ENCODE peak calls at places on chromosomes 7 and 10, in ten cellular contexts. A is pancreas; Z is activated T-cell treated with anti-CD3 and anti-CD28 coated beads, Interleukin-2, amount 50 U/mL, for 24 hours; N is stimulated activated CD4-positive, alpha-beta T cell treated with anti-CD3 and anti-CD28 coated beads, TNF-alpha, amount 100 ng/mL, for 48 hours; P is nephron progenitor cell; I is Panc1; C is NCI-H1105; Q is T-helper 2 cell; W is renal cortical epithelial cell; E is HEK293T. H is an unnamed sample.

GRCh38 chr10:90862908-90863514 is 5.2 kb upstream of the HTR7 start:
- DNase-seq in A (no peak), Z (no peak), N (no peak), P (no peak), I (peak), C (no peak), Q (no peak), W (peak), E (peak), H (peak)

GRCh38 chr7:333399-333776 is 43.4 kb downstream of the FOXL3 start:
- DNase-seq in A (peak), Z (no peak), N (no peak), P (no peak), I (no peak), C (no peak), Q (no peak), W (no peak), E (no peak), H (peak)

GRCh38 chr10:63214586-63214985 is 81.5 kb downstream of the NRBF2 start:
- DNase-seq in A (no peak), Z (no peak), N (no peak), P (no peak), I (no peak), C (no peak), Q (no peak), W (no peak), E (no peak), H (no peak)

GRCh38 chr7:38909870-38910269 is 879 bp upstream of the VPS41 start:
- DNase-seq in A (no peak), Z (no peak), N (no peak), P (no peak), I (no peak), C (no peak), Q (no peak), W (no peak), E (no peak), H (no peak)

GRCh38 chr10:72637398-72637857 is 11.5 kb upstream of the MICU1 start:
- DNase-seq in A (no peak), Z (no peak), N (peak), P (no peak), I (no peak), C (no peak), Q (no peak), W (peak), E (no peak), H (no peak)

GRCh38 chr7:47968852-47969774 is 10.3 kb downstream of the HUS1 start:
- DNase-seq in A (no peak), Z (peak), N (peak), P (peak), I (no peak), C (peak), Q (peak), W (peak), E (peak), H (peak)

GRCh38 chr10:92419740-92420553 is 129.0 kb downstream of the MARCHF5 start:
- DNase-seq in A (peak), Z (peak), N (no peak), P (no peak), I (no peak), C (no peak), Q (no peak), W (peak), E (no peak), H (no peak)

GRCh38 chr10:47031251-47031952 is 120.2 kb downstream of the PTPN20 start:
- DNase-seq in A (no peak), Z (peak), N (no peak), P (no peak), I (no peak), C (no peak), Q (no peak), W (peak), E (peak), H (peak)

GRCh38 chr10:2202401-2202800 is 465.1 kb upstream of the ADARB2 start:
- DNase-seq in A (no peak), Z (no peak), N (no peak), P (peak), I (no peak), C (no peak), Q (no peak), W (peak), E (no peak), H (no peak)

GRCh38 chr10:28810062-28810870 is 132.9 kb downstream of the BAMBI start:
- DNase-seq in A (no peak), Z (no peak), N (no peak), P (peak), I (no peak), C (no peak), Q (no peak), W (peak), E (no peak), H (no peak)

GRCh38 chr10:80477813-80478212 is 23.7 kb downstream of the TSPAN14 start:
- DNase-seq in A (no peak), Z (peak), N (no peak), P (no peak), I (no peak), C (no peak), Q (no peak), W (peak), E (no peak), H (peak)

GRCh38 chr10:30481603-30482002 is 47.6 kb downstream of the MAP3K8 start:
- DNase-seq in A (no peak), Z (no peak), N (no peak), P (no peak), I (no peak), C (no peak), Q (no peak), W (no peak), E (no peak), H (no peak)

GRCh38 chr10:48598243-48598935 is 6.5 kb downstream of the ARHGAP22 start:
- DNase-seq in A (no peak), Z (no peak), N (no peak), P (no peak), I (no peak), C (peak), Q (no peak), W (no peak), E (no peak), H (no peak)

GRCh38 chr7:134910214-134910890 is 76.0 kb upstream of the AGBL3 start:
- DNase-seq in A (peak), Z (no peak), N (no peak), P (no peak), I (no peak), C (no peak), Q (no peak), W (peak), E (no peak), H (no peak)

GRCh38 chr10:101956898-101957297 is 99.1 kb downstream of the ARMH3 start:
- DNase-seq in A (no peak), Z (no peak), N (no peak), P (no peak), I (no peak), C (no peak), Q (no peak), W (no peak), E (no peak), H (no peak)

GRCh38 chr7:83655951-83656556 is 7.1 kb upstream of the SEMA3E start:
- DNase-seq in A (no peak), Z (no peak), N (no peak), P (peak), I (peak), C (peak), Q (no peak), W (peak), E (peak), H (peak)

GRCh38 chr7:141045126-141045841 is 28.6 kb upstream of the TMEM178B start:
- DNase-seq in A (no peak), Z (no peak), N (no peak), P (no peak), I (no peak), C (no peak), Q (no peak), W (peak), E (no peak), H (no peak)

GRCh38 chr7:16753102-16753931 is at the start of gene TSPAN13:
- DNase-seq in A (peak), Z (peak), N (peak), P (peak), I (peak), C (peak), Q (peak), W (peak), E (peak), H (peak)

GRCh38 chr7:64832136-64832535 is 37.9 kb downstream of the ZNF138 start:
- DNase-seq in A (no peak), Z (no peak), N (no peak), P (no peak), I (no peak), C (no peak), Q (no peak), W (no peak), E (no peak), H (no peak)

GRCh38 chr10:34327184-34327583 is 487.9 kb downstream of the PARD3 start:
- DNase-seq in A (no peak), Z (no peak), N (no peak), P (no peak), I (no peak), C (no peak), Q (no peak), W (no peak), E (no peak), H (no peak)

GRCh38 chr7:150972094-150972493 is 6.0 kb downstream of the KCNH2 start:
- DNase-seq in A (no peak), Z (no peak), N (no peak), P (no peak), I (no peak), C (peak), Q (no peak), W (no peak), E (no peak), H (no peak)

GRCh38 chr7:72919256-72919775 is 5.6 kb upstream of the POM121 start:
- DNase-seq in A (no peak), Z (no peak), N (no peak), P (no peak), I (no peak), C (no peak), Q (no peak), W (no peak), E (no peak), H (no peak)

GRCh38 chr7:151904270-151904669 is 27.4 kb upstream of the PRKAG2 start:
- DNase-seq in A (no peak), Z (no peak), N (no peak), P (no peak), I (no peak), C (no peak), Q (no peak), W (no peak), E (no peak), H (no peak)

GRCh38 chr10:71868192-71868697 is 17.2 kb upstream of the PSAP start:
- DNase-seq in A (no peak), Z (no peak), N (no peak), P (no peak), I (peak), C (no peak), Q (no peak), W (peak), E (no peak), H (no peak)

GRCh38 chr10:43610636-43611035 is 4.4 kb downstream of the ZNF485 start:
- DNase-seq in A (no peak), Z (no peak), N (no peak), P (no peak), I (no peak), C (no peak), Q (no peak), W (no peak), E (no peak), H (no peak)

GRCh38 chr10:42596196-42596595 is 42.2 kb downstream of the ZNF33B start:
- DNase-seq in A (no peak), Z (no peak), N (no peak), P (no peak), I (no peak), C (no peak), Q (no peak), W (no peak), E (no peak), H (no peak)

GRCh38 chr7:100583132-100584045 is 2.5 kb downstream of the LRCH4 start:
- DNase-seq in A (peak), Z (peak), N (peak), P (no peak), I (no peak), C (no peak), Q (peak), W (no peak), E (no peak), H (no peak)

H was measured in A673.